ENCODE peak calls at places on chromosome 6, in seven cellular contexts. C is NCI-H1092; I is Kasumi-1; B is HTR-8/SVneo; R is erythroblast; M is KBM-7; Q is activated CD8-positive, alpha-beta memory T cell treated with anti-CD3 and anti-CD28 coated beads for 24 hours. H is an unnamed sample.

GRCh38 chr6:7647504-7647903 is 57.5 kb downstream of the SNRNP48 start:
- DNase-seq in C (no peak), I (no peak), B (no peak), R (no peak), M (peak; percentile 17), Q (no peak), H (no peak)

GRCh38 chr6:15677822-15678221 is 15.0 kb upstream of the DTNBP1 start:
- DNase-seq in C (no peak), I (no peak), B (no peak), R (no peak), M (peak; percentile 16), Q (no peak), H (no peak)

GRCh38 chr6:166989427-166990034 is 9.7 kb upstream of the CEP43 start:
- DNase-seq in C (peak; percentile 13), I (peak; percentile 59), B (no peak), R (peak; percentile 34), M (peak; percentile 49), Q (peak; percentile 62), H (peak; percentile 28)

GRCh38 chr6:95518630-95519227 is 58.6 kb upstream of the MANEA start:
- DNase-seq in C (no peak), I (no peak), B (no peak), R (no peak), M (no peak), Q (no peak), H (no peak)

GRCh38 chr6:45479834-45480696 is 102.3 kb upstream of the SUPT3H start:
- DNase-seq in C (no peak), I (peak; percentile 71), B (no peak), R (no peak), M (peak; percentile 45), Q (no peak), H (peak; percentile 69)

GRCh38 chr6:123022980-123023379 is 26.9 kb downstream of the CLVS2 start:
- DNase-seq in C (no peak), I (peak; percentile 33), B (no peak), R (no peak), M (peak; percentile 8), Q (no peak), H (no peak)

GRCh38 chr6:140371360-140371870 is 997.0 kb upstream of the CITED2 start:
- DNase-seq in C (no peak), I (no peak), B (no peak), R (no peak), M (peak; percentile 15), Q (no peak), H (no peak)

GRCh38 chr6:101883398-101883975 is 490.0 kb downstream of the GRIK2 start:
- DNase-seq in C (no peak), I (no peak), B (no peak), R (no peak), M (no peak), Q (no peak), H (no peak)

GRCh38 chr6:30914854-30915590 is 984 bp downstream of the VARS2 start:
- DNase-seq in C (no peak), I (no peak), B (no peak), R (peak; percentile 50), M (peak; percentile 10), Q (peak; percentile 67), H (no peak)

GRCh38 chr6:43428874-43429273 is 1.5 kb downstream of the ABCC10 start:
- DNase-seq in C (no peak), I (no peak), B (no peak), R (no peak), M (no peak), Q (no peak), H (no peak)

GRCh38 chr6:36907781-36908180 is 22.0 kb downstream of the C6orf89 start:
- DNase-seq in C (peak; percentile 73), I (no peak), B (no peak), R (peak; percentile 30), M (no peak), Q (no peak), H (no peak)

GRCh38 chr6:43817192-43817591 is 47.2 kb downstream of the VEGFA start:
- DNase-seq in C (no peak), I (peak; percentile 64), B (peak; percentile 72), R (peak; percentile 89), M (peak; percentile 58), Q (no peak), H (peak; percentile 58)

GRCh38 chr6:16761469-16762264 is 407 bp upstream of the ATXN1 start:
- DNase-seq in C (no peak), I (peak; percentile 86), B (no peak), R (peak; percentile 68), M (peak; percentile 77), Q (peak; percentile 91), H (peak; percentile 90)

GRCh38 chr6:125577263-125577662 is 172.2 kb upstream of the HEY2 start:
- DNase-seq in C (no peak), I (no peak), B (no peak), R (no peak), M (no peak), Q (no peak), H (no peak)